ENCODE peak calls at places on chromosomes 4 and X, in eight cellular contexts. I is esophagus muscularis mucosa, K is uterus, R is right lobe of liver, P is IMR-90, B is breast epithelium, U is GM12878, O is NB4. G is an unnamed sample.

GRCh38 chrX:283115-283845 is 2.1 kb downstream of the PLCXD1 start:
- DNase-seq in I (peak), K (peak), R (peak), P (peak), B (peak), U (peak), O (peak), G (peak)

GRCh38 chrX:18886344-18887161 is 97.4 kb downstream of the PHKA2 start:
- DNase-seq in I (peak), K (peak), R (peak), P (peak), B (peak), U (peak), O (peak), G (no peak)

GRCh38 chr4:4260185-4260751 is 12.2 kb upstream of the TMEM128 start:
- DNase-seq in I (no peak), K (no peak), R (no peak), P (peak), B (no peak), U (no peak), O (peak), G (no peak)

GRCh38 chrX:110182865-110183264 is 135.0 kb downstream of the AMMECR1 start:
- DNase-seq in I (no peak), K (no peak), R (no peak), P (no peak), B (no peak), U (no peak), O (no peak), G (no peak)

GRCh38 chr4:13522282-13523104 is 21.8 kb downstream of the NKX3-2 start:
- DNase-seq in I (no peak), K (no peak), R (no peak), P (no peak), B (no peak), U (no peak), O (no peak), G (no peak)

GRCh38 chr4:144611850-144612249 is 34.1 kb upstream of the HHIP start:
- DNase-seq in I (no peak), K (no peak), R (no peak), P (peak), B (no peak), U (no peak), O (peak), G (no peak)

GRCh38 chr4:147334478-147334877 is 146.4 kb upstream of the EDNRA start:
- DNase-seq in I (no peak), K (no peak), R (no peak), P (peak), B (no peak), U (no peak), O (no peak), G (no peak)

GRCh38 chrX:85698921-85699320 is 319.5 kb upstream of the POF1B start:
- DNase-seq in I (no peak), K (peak), R (no peak), P (no peak), B (no peak), U (no peak), O (no peak), G (no peak)

GRCh38 chr4:125750827-125751466 is 436.2 kb downstream of the FAT4 start:
- DNase-seq in I (no peak), K (no peak), R (no peak), P (peak), B (no peak), U (no peak), O (no peak), G (no peak)

GRCh38 chr4:34676390-34676789 is 1567.9 kb downstream of the ARAP2 start:
- DNase-seq in I (no peak), K (no peak), R (no peak), P (no peak), B (no peak), U (no peak), O (no peak), G (no peak)

GRCh38 chr4:169202143-169202699 is 68.5 kb downstream of the SH3RF1 start:
- DNase-seq in I (no peak), K (no peak), R (no peak), P (no peak), B (no peak), U (no peak), O (no peak), G (no peak)

GRCh38 chrX:49106930-49107329 is 16.6 kb downstream of the GPKOW start:
- DNase-seq in I (no peak), K (no peak), R (no peak), P (peak), B (no peak), U (no peak), O (peak), G (no peak)

GRCh38 chr4:14178421-14178820 is 550.9 kb upstream of the BOD1L1 start:
- DNase-seq in I (no peak), K (no peak), R (no peak), P (peak), B (no peak), U (peak), O (no peak), G (no peak)

GRCh38 chr4:110970642-110971041 is 347.8 kb upstream of the PITX2 start:
- DNase-seq in I (no peak), K (no peak), R (peak), P (peak), B (no peak), U (no peak), O (peak), G (no peak)

GRCh38 chrX:95058815-95059214 is 1384.8 kb downstream of the FAM133A start:
- DNase-seq in I (no peak), K (no peak), R (no peak), P (peak), B (no peak), U (no peak), O (no peak), G (no peak)

GRCh38 chr4:123987408-123987807 is 590.8 kb downstream of the SPRY1 start:
- DNase-seq in I (no peak), K (no peak), R (no peak), P (no peak), B (no peak), U (no peak), O (no peak), G (no peak)

GRCh38 chr4:15375707-15376106 is 52.1 kb upstream of the C1QTNF7 start:
- DNase-seq in I (no peak), K (no peak), R (no peak), P (no peak), B (no peak), U (no peak), O (no peak), G (no peak)

GRCh38 chr4:45294464-45294863 is 568.1 kb upstream of the GNPDA2 start:
- DNase-seq in I (no peak), K (no peak), R (no peak), P (no peak), B (no peak), U (no peak), O (no peak), G (no peak)

GRCh38 chr4:22842360-22842759 is 149.6 kb downstream of the GBA3 start:
- DNase-seq in I (no peak), K (no peak), R (no peak), P (no peak), B (no peak), U (no peak), O (no peak), G (no peak)

GRCh38 chr4:85084371-85085170 is 118.1 kb upstream of the WDFY3 start:
- DNase-seq in I (no peak), K (no peak), R (no peak), P (peak), B (no peak), U (no peak), O (peak), G (no peak)

GRCh38 chr4:49516796-49517195 is 530.7 kb downstream of the CWH43 start:
- DNase-seq in I (no peak), K (no peak), R (no peak), P (no peak), B (no peak), U (no peak), O (no peak), G (no peak)

GRCh38 chrX:27863813-27864212 is 56.0 kb downstream of the MAGEB10 start:
- DNase-seq in I (no peak), K (no peak), R (no peak), P (no peak), B (no peak), U (no peak), O (no peak), G (no peak)

GRCh38 chr4:26248647-26249046 is 72.2 kb upstream of the RBPJ start:
- DNase-seq in I (no peak), K (no peak), R (no peak), P (peak), B (no peak), U (no peak), O (peak), G (no peak)

GRCh38 chr4:1249148-1249730 is 309 bp upstream of the CTBP1 start:
- DNase-seq in I (peak), K (peak), R (peak), P (peak), B (peak), U (no peak), O (peak), G (no peak)

GRCh38 chr4:4524364-4524763 is 17.5 kb downstream of the STX18 start:
- DNase-seq in I (no peak), K (no peak), R (no peak), P (peak), B (no peak), U (peak), O (peak), G (no peak)

GRCh38 chr4:60683953-60684352 is 516.2 kb upstream of the ADGRL3 start:
- DNase-seq in I (no peak), K (no peak), R (no peak), P (peak), B (no peak), U (no peak), O (no peak), G (no peak)

GRCh38 chr4:138509346-138509745 is 267.2 kb upstream of the SLC7A11 start:
- DNase-seq in I (no peak), K (no peak), R (no peak), P (no peak), B (no peak), U (no peak), O (no peak), G (no peak)

GRCh38 chr4:120673696-120674095 is 248.8 kb downstream of the PRDM5 start:
- DNase-seq in I (no peak), K (no peak), R (no peak), P (no peak), B (no peak), U (no peak), O (no peak), G (no peak)

GRCh38 chrX:53093748-53094583 is at the start of gene KANTR:
- DNase-seq in I (peak), K (peak), R (peak), P (peak), B (peak), U (peak), O (peak), G (no peak)
- TF ChIP-seq POLR2A in I (peak), K (peak), R (peak), P (no peak), B (no peak), U (peak), O (peak), G (peak)

DNA sequence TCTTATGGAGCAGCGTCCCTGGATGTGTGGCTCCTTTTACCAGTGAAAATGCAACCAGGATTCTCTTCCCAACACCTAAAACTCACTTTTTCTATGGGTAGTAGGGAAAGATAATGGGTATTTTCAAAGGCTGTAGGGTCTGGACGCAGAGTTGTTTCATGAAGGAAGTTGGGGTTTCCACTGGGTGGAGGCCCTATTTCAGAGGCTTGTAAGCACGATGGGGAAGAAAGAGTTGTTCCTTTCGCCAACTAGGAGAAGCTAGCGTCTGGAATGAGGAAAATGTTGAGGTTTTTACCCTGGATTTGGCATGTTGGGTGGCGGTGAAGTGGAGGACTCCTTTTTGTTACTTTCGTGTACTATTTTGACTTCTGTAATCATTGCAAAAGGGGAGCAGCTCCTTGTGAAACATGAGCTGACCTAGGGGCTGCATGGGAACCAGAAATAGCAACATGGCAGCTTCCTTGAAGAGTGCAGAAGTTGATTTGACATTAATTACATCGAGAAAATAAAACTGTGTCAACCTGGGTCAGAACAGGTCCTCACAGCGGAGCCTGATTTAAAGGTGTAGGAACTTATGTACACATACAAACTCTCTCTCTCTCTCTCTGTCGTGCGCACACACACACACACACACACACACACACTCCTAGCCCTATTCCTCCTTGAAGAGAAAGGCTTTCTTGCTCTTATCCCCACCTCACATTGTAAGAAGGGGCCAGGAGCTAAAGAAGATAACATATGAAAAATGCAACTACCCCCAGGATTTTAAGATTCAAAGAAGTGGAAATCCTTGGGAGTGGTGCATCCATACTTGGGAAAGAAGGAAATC is 19.1 kb downstream of the VSIG4 start:
- DNase-seq in I (no peak), K (no peak), R (no peak), P (no peak), B (no peak), U (no peak), O (peak), G (no peak)
- TF ChIP-seq POLR2A in I (no peak), K (no peak), R (no peak), P (no peak), B (no peak), U (no peak), O (no peak), G (no peak)

DNA sequence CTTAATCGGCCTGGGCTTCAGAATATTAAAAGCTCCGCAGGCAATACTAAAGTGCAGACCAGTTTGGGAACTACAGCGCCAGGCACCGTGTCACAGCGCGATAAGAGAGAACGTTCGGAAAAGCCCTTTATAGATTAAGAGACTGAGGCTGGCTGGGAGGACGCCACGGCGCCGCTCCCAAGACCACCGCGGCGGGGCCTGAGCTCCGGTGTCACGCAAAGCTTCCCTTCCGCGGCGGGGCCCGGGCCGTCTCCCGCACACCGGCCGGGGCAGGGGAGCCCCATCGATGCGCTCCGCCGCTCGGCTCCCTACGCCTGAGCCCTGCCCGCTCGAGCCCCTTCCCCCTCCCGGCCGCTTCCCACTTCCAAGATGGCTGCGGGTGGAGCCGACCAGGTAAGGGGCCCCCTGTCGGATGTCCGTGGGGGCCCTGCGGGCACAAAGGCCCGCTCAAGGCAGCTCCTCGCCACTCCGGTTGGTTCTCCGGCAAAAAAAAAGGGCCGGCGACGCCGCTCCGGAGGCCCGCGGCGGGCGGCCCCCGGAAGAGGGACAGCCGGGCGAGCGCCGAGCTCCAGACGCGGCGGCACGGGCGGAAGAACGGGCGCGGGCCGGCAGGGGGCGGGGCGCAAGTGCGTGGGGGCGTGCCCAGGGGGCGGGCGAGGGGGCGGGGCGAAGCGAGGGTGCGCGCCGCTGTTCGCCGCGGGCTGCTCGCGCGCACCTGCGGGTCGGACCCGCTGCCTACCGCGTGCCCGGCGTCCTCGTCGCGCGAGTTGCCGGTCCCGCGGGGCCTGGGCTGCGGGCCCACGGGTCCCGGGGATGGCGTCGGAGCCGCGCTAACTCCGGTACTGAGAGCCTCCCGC is at the start of gene TBC1D14:
- DNase-seq in I (peak), K (peak), R (peak), P (peak), B (peak), U (no peak), O (peak), G (no peak)
- TF ChIP-seq POLR2A in I (peak), K (peak), R (peak), P (peak), B (no peak), U (peak), O (peak), G (no peak)

GRCh38 chr4:94550352-94550751 is 98.6 kb downstream of the PDLIM5 start:
- DNase-seq in I (no peak), K (no peak), R (no peak), P (no peak), B (no peak), U (no peak), O (no peak), G (no peak)
- TF ChIP-seq POLR2A in I (no peak), K (no peak), R (no peak), P (no peak), B (no peak), U (no peak), O (no peak), G (no peak)

DNA sequence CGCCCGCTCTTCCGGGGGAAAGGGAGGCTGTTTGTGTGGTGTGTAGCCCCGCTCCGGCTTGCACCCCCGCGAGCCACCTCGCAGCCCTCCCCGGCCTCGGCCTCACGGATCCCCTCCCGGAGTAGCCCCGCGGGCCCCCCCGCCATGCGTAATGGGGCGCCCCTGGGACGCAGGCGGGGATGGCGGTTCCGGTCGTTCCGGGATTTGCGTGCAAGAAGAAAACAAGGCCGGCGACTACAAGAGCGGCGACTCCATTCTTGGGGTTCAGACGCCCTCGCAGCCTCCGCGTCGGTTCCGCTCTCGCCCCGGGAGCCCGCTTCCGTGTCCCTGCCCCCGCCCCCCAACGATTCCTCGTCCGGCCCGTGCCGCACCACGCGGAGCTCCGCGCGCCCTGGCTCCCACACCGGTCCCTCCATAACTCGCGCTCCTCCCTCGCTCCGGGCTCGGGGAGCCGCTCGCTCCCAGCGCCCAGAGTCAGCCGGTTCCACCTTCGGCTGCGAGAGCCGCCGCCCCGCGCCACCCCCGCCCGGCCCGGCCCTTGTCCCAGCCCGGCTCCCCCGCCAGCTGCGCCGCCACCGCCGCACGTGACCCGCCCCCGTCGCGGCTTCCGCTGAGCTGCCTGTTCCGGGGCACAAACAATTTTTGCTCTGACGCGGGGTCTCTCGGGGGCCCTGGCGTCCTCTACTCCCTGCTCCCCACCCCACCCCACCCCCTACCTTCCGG is 78.7 kb upstream of the BCOR start:
- DNase-seq in I (no peak), K (peak), R (peak), P (no peak), B (no peak), U (no peak), O (peak), G (peak)
- TF ChIP-seq POLR2A in I (no peak), K (peak), R (peak), P (no peak), B (no peak), U (peak), O (no peak), G (no peak)

GRCh38 chr4:188722911-188723310 is 583.7 kb downstream of the TRIML1 start:
- DNase-seq in I (no peak), K (no peak), R (no peak), P (peak), B (no peak), U (no peak), O (no peak), G (no peak)

GRCh38 chr4:188727746-188728145 is 588.5 kb downstream of the TRIML1 start:
- DNase-seq in I (no peak), K (no peak), R (no peak), P (peak), B (no peak), U (no peak), O (no peak), G (no peak)

GRCh38 chr4:188728359-188728758 is 589.1 kb downstream of the TRIML1 start:
- DNase-seq in I (no peak), K (no peak), R (no peak), P (peak), B (no peak), U (no peak), O (no peak), G (no peak)
- TF ChIP-seq POLR2A in I (no peak), K (no peak), R (no peak), P (no peak), B (no peak), U (no peak), O (no peak), G (no peak)

DNA sequence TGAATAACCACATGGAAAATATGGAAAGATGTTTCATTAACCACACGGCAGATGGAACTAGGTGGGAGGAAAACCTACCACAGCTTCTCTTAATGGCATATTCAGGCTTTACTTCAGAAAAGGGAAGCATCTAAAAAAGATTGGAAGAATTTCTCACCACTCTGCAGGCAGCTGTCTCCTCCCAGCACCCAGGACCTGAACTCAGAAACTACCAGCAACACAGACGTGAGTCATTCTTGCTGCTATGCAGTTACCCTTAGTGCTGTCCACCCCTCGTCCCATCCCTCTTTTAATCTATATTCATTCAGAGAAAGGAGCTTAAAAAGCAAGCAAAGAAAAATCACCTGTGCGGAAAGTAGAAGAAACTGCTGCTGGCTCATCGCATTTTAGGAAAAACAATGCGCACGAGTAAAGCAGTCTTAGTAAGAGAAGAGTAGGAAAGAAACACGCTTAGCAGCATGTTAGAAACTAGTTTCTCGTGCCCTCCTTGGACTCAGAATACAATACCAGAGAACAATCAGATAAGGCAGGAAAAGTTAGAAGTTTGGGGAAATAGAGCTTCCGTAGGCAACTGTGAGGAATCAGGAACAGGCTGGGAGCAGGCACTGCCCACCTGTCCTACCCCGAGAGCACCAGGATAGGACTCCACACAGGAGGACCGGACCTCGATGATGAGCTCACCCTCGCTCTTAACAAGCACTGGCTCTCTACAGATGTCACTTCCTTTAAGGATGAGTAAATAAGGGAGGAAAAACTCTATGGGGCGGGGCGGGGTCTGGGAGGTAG is 48.1 kb upstream of the ENPP6 start:
- DNase-seq in I (no peak), K (no peak), R (no peak), P (peak), B (no peak), U (no peak), O (peak), G (peak)
- TF ChIP-seq POLR2A in I (no peak), K (no peak), R (no peak), P (no peak), B (no peak), U (peak), O (no peak), G (no peak)

G was measured in vagina.